ENCODE peak calls at places on chromosomes 3 and 15, in five cellular contexts. One of them, this sample, is unnamed.
A peak's percentile ranks its signal among the peaks of the same experiment; 100 is the strongest.

GRCh38 chr3:163481738-163482137 is 1596.6 kb downstream of the SI start:
- DNase-seq in left ventricle myocardium inferior: no peak
- DNase-seq in body of pancreas: no peak
- DNase-seq in neural crest cell: no peak
- DNase-seq in lung: no peak
- DNase-seq in this sample: no peak

GRCh38 chr15:101087172-101087769 is 164.6 kb downstream of the CHSY1 start:
- DNase-seq in neural crest cell: no peak
- DNase-seq in body of pancreas: no peak
- DNase-seq in left ventricle myocardium inferior: no peak
- DNase-seq in lung: no peak
- DNase-seq in this sample: no peak

GRCh38 chr3:142115927-142116668 is 33.2 kb downstream of the TFDP2 start:
- DNase-seq in neural crest cell: no peak
- DNase-seq in body of pancreas: no peak
- DNase-seq in left ventricle myocardium inferior: no peak
- DNase-seq in lung: no peak
- DNase-seq in this sample: no peak

GRCh38 chr3:81863714-81864113 is 102.3 kb upstream of the GBE1 start:
- DNase-seq in neural crest cell: no peak
- DNase-seq in lung: no peak
- DNase-seq in body of pancreas: no peak
- DNase-seq in left ventricle myocardium inferior: no peak
- DNase-seq in this sample: no peak

GRCh38 chr15:56987286-56987685 is 68.8 kb downstream of the TCF12 start:
- DNase-seq in lung: no peak
- DNase-seq in left ventricle myocardium inferior: no peak
- DNase-seq in neural crest cell: no peak
- DNase-seq in body of pancreas: no peak
- DNase-seq in this sample: no peak

GRCh38 chr15:54119056-54119455 is 140.8 kb downstream of the UNC13C start:
- DNase-seq in left ventricle myocardium inferior: no peak
- DNase-seq in lung: no peak
- DNase-seq in neural crest cell: no peak
- DNase-seq in body of pancreas: no peak
- DNase-seq in this sample: no peak

GRCh38 chr3:151686257-151686656 is 47.5 kb upstream of the AADACL2 start:
- DNase-seq in lung: no peak
- DNase-seq in left ventricle myocardium inferior: no peak
- DNase-seq in neural crest cell: no peak
- DNase-seq in body of pancreas: no peak
- DNase-seq in this sample: no peak

GRCh38 chr3:146970236-146970635 is 365.1 kb upstream of the PLSCR5 start:
- DNase-seq in lung: no peak
- DNase-seq in left ventricle myocardium inferior: no peak
- DNase-seq in body of pancreas: no peak
- DNase-seq in neural crest cell: no peak
- DNase-seq in this sample: no peak

GRCh38 chr15:38164061-38164460 is 88.6 kb upstream of the SPRED1 start:
- DNase-seq in lung: no peak
- DNase-seq in body of pancreas: no peak
- DNase-seq in left ventricle myocardium inferior: no peak
- DNase-seq in neural crest cell: no peak
- DNase-seq in this sample: no peak

GRCh38 chr3:141789281-141789680 is 26.1 kb downstream of the GRK7 start:
- DNase-seq in neural crest cell: no peak
- DNase-seq in left ventricle myocardium inferior: no peak
- DNase-seq in lung: no peak
- DNase-seq in body of pancreas: no peak
- DNase-seq in this sample: no peak

GRCh38 chr15:84826369-84826823 is 9.2 kb downstream of the ALPK3 start:
- DNase-seq in left ventricle myocardium inferior: no peak
- DNase-seq in neural crest cell: no peak
- DNase-seq in lung: no peak
- DNase-seq in body of pancreas: peak; percentile 77
- DNase-seq in this sample: peak; percentile 58

GRCh38 chr15:42324308-42324707 is 35.0 kb upstream of the CAPN3 start:
- DNase-seq in neural crest cell: no peak
- DNase-seq in body of pancreas: no peak
- DNase-seq in lung: no peak
- DNase-seq in left ventricle myocardium inferior: no peak
- DNase-seq in this sample: no peak

GRCh38 chr3:32334675-32335074 is 57.0 kb upstream of the CMTM7 start:
- DNase-seq in neural crest cell: no peak
- DNase-seq in left ventricle myocardium inferior: no peak
- DNase-seq in lung: no peak
- DNase-seq in body of pancreas: no peak
- DNase-seq in this sample: peak; percentile 43

GRCh38 chr3:13501056-13501455 is 20.9 kb downstream of the HDAC11 start:
- DNase-seq in body of pancreas: peak; percentile 6
- DNase-seq in lung: no peak
- DNase-seq in neural crest cell: no peak
- DNase-seq in left ventricle myocardium inferior: no peak
- DNase-seq in this sample: no peak

GRCh38 chr3:13501958-13502790 is 22.1 kb downstream of the HDAC11 start:
- DNase-seq in lung: no peak
- DNase-seq in neural crest cell: no peak
- DNase-seq in body of pancreas: peak; percentile 8
- DNase-seq in left ventricle myocardium inferior: no peak
- DNase-seq in this sample: no peak

GRCh38 chr3:13498354-13499060 is 18.4 kb downstream of the HDAC11 start:
- DNase-seq in neural crest cell: no peak
- DNase-seq in left ventricle myocardium inferior: peak; percentile 8
- DNase-seq in body of pancreas: peak; percentile 8
- DNase-seq in lung: no peak
- DNase-seq in this sample: no peak

GRCh38 chr3:13501527-13501926 is 21.4 kb downstream of the HDAC11 start:
- DNase-seq in neural crest cell: no peak
- DNase-seq in body of pancreas: no peak
- DNase-seq in left ventricle myocardium inferior: peak; percentile 8
- DNase-seq in lung: no peak
- DNase-seq in this sample: no peak

GRCh38 chr3:13500133-13500885 is 20.2 kb downstream of the HDAC11 start:
- DNase-seq in lung: no peak
- DNase-seq in neural crest cell: peak; percentile 45
- DNase-seq in left ventricle myocardium inferior: no peak
- DNase-seq in body of pancreas: peak; percentile 16
- DNase-seq in this sample: peak; percentile 53
- TF ChIP-seq CTCF in lung: no peak
- TF ChIP-seq CTCF in neural crest cell: peak; percentile 66
- TF ChIP-seq CTCF in left ventricle myocardium inferior: peak; percentile 63
- TF ChIP-seq CTCF in body of pancreas: no peak
- TF ChIP-seq CTCF in this sample: peak; percentile 13

GRCh38 chr3:11539677-11540076 is 104.0 kb downstream of the VGLL4 start:
- DNase-seq in body of pancreas: no peak
- DNase-seq in neural crest cell: no peak
- DNase-seq in lung: no peak
- DNase-seq in left ventricle myocardium inferior: no peak
- DNase-seq in this sample: no peak
- TF ChIP-seq CTCF in body of pancreas: no peak
- TF ChIP-seq CTCF in neural crest cell: no peak
- TF ChIP-seq CTCF in lung: no peak
- TF ChIP-seq CTCF in left ventricle myocardium inferior: no peak
- TF ChIP-seq CTCF in this sample: no peak

GRCh38 chr3:154954750-154955149 is 125.4 kb upstream of the MME start:
- DNase-seq in lung: no peak
- DNase-seq in neural crest cell: no peak
- DNase-seq in body of pancreas: no peak
- DNase-seq in left ventricle myocardium inferior: no peak
- DNase-seq in this sample: no peak
- TF ChIP-seq CTCF in lung: peak; percentile 2
- TF ChIP-seq CTCF in neural crest cell: peak; percentile 52
- TF ChIP-seq CTCF in body of pancreas: no peak
- TF ChIP-seq CTCF in left ventricle myocardium inferior: peak; percentile 20
- TF ChIP-seq CTCF in this sample: no peak

DNA sequence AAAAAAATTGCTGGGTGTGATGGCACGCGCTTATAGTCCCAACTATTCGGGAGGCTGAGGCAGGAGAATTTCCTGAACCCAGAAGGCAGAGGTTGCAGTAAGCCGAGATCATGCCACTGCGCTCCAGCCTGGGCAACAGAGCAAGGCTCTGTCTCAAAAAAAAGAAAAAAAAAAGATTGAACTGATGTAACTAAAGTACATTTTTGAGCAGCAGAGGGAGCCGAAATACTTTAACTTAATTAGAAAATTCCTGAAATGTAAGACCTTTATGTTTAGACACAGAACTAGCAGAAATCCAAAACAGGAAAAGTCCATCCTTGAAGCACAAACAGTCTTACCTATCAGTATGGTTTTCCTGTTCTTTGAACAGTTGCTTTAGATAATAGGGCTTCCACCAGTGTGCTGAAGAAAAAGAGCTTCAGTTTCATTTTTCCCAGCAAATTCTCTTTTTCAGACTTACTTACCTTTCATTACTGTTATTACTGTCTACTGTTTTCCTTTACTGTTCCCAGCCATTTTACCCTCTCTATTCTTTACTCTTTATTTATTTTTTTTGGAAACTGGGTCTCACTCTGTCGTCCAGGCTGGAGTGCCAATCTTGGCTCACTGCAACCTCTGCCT is 33.4 kb upstream of the ZNF609 start:
- DNase-seq in lung: no peak
- DNase-seq in neural crest cell: no peak
- DNase-seq in left ventricle myocardium inferior: no peak
- DNase-seq in body of pancreas: no peak
- DNase-seq in this sample: no peak
- TF ChIP-seq CTCF in lung: peak; percentile 8
- TF ChIP-seq CTCF in neural crest cell: peak; percentile 60
- TF ChIP-seq CTCF in left ventricle myocardium inferior: peak; percentile 33
- TF ChIP-seq CTCF in body of pancreas: no peak
- TF ChIP-seq CTCF in this sample: no peak

GRCh38 chr3:190339130-190339529 is 16.9 kb upstream of the CLDN1 start:
- DNase-seq in body of pancreas: no peak
- DNase-seq in left ventricle myocardium inferior: no peak
- DNase-seq in lung: no peak
- DNase-seq in neural crest cell: no peak
- DNase-seq in this sample: no peak
- TF ChIP-seq CTCF in body of pancreas: no peak
- TF ChIP-seq CTCF in left ventricle myocardium inferior: peak; percentile 21
- TF ChIP-seq CTCF in lung: no peak
- TF ChIP-seq CTCF in neural crest cell: peak; percentile 36
- TF ChIP-seq CTCF in this sample: no peak

GRCh38 chr3:134456121-134456520 is 29.7 kb downstream of the ANAPC13 start:
- DNase-seq in body of pancreas: no peak
- DNase-seq in left ventricle myocardium inferior: no peak
- DNase-seq in lung: no peak
- DNase-seq in neural crest cell: no peak
- DNase-seq in this sample: no peak

GRCh38 chr3:134449951-134450350 is 35.8 kb downstream of the ANAPC13 start:
- DNase-seq in body of pancreas: no peak
- DNase-seq in neural crest cell: no peak
- DNase-seq in left ventricle myocardium inferior: no peak
- DNase-seq in lung: no peak
- DNase-seq in this sample: no peak

GRCh38 chr3:134457331-134458125 is 28.3 kb downstream of the ANAPC13 start:
- DNase-seq in lung: no peak
- DNase-seq in left ventricle myocardium inferior: no peak
- DNase-seq in body of pancreas: no peak
- DNase-seq in neural crest cell: no peak
- DNase-seq in this sample: no peak

GRCh38 chr3:134449277-134449676 is 36.5 kb downstream of the ANAPC13 start:
- DNase-seq in lung: no peak
- DNase-seq in left ventricle myocardium inferior: no peak
- DNase-seq in body of pancreas: peak; percentile 61
- DNase-seq in neural crest cell: no peak
- DNase-seq in this sample: no peak

DNA sequence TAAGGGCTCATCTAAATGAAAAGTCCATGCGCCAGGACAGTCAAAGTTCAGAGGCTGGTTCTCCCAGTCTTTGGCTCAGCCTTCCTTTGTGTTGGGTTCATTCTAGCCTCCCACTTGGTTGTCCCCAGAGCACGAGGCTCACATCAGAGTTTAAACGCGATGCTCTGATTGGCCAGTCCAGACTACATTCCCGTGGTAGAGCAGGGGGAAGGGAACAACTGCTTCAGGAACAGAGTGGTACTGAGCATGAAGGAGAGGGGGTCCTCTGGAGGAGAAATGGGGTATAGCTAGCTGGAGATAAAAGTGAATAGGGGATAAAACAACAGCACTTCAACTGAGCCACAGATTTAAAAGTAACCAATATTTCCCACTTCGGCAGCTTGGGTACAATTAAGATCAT is 32.2 kb downstream of the ANAPC13 start:
- DNase-seq in lung: no peak
- DNase-seq in neural crest cell: no peak
- DNase-seq in left ventricle myocardium inferior: no peak
- DNase-seq in body of pancreas: no peak
- DNase-seq in this sample: no peak
- TF ChIP-seq CTCF in lung: no peak
- TF ChIP-seq CTCF in neural crest cell: no peak
- TF ChIP-seq CTCF in left ventricle myocardium inferior: peak; percentile 23
- TF ChIP-seq CTCF in body of pancreas: no peak
- TF ChIP-seq CTCF in this sample: no peak

GRCh38 chr3:127320529-127321121 is 32.8 kb upstream of the PRR20G start:
- DNase-seq in left ventricle myocardium inferior: no peak
- DNase-seq in body of pancreas: no peak
- DNase-seq in lung: no peak
- DNase-seq in neural crest cell: no peak
- DNase-seq in this sample: no peak
- TF ChIP-seq CTCF in left ventricle myocardium inferior: no peak
- TF ChIP-seq CTCF in body of pancreas: no peak
- TF ChIP-seq CTCF in lung: no peak
- TF ChIP-seq CTCF in neural crest cell: no peak
- TF ChIP-seq CTCF in this sample: no peak

GRCh38 chr3:44976002-44976815 is at the start of the genes EXOSC7 and ZDHHC3:
- DNase-seq in neural crest cell: peak; percentile 65
- DNase-seq in body of pancreas: peak; percentile 86
- DNase-seq in left ventricle myocardium inferior: peak; percentile 89
- DNase-seq in lung: peak; percentile 79
- DNase-seq in this sample: peak; percentile 97
- TF ChIP-seq CTCF in neural crest cell: no peak
- TF ChIP-seq CTCF in body of pancreas: no peak
- TF ChIP-seq CTCF in left ventricle myocardium inferior: no peak
- TF ChIP-seq CTCF in lung: no peak
- TF ChIP-seq CTCF in this sample: no peak

DNA sequence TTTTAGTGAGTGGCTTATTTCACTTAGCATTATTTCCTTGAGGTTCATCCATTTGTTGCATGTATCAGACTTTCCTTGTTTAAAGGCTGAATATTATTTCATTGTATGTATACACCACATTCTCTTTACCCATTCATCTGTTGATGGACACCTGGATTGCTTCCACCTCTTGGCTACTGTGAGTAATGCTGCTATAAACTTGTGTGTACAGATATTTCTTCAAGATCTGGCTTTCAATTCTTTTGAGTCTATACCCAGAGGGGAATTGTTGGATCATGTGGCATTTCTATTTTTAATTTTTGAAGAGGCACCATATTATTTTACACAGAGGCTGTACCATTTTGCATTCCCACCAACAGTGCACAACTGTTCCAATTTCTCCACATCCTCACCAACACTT is 313.5 kb downstream of the RPLP1 start:
- DNase-seq in body of pancreas: no peak
- DNase-seq in neural crest cell: no peak
- DNase-seq in left ventricle myocardium inferior: no peak
- DNase-seq in lung: no peak
- DNase-seq in this sample: no peak
- TF ChIP-seq CTCF in body of pancreas: no peak
- TF ChIP-seq CTCF in neural crest cell: no peak
- TF ChIP-seq CTCF in left ventricle myocardium inferior: no peak
- TF ChIP-seq CTCF in lung: no peak
- TF ChIP-seq CTCF in this sample: no peak

This sample was measured in GM20000.